ENCODE peak calls at places on chromosomes 13 and 19, in four cellular contexts. W, K, Z and X are unnamed samples.

GRCh38 chr19:55581145-55581827 is 638 bp upstream of the ZNF579 start:
- DNase-seq in Z (no peak), K (no peak), W (no peak), X (peak)

GRCh38 chr13:109684836-109685602 is 101.4 kb downstream of the IRS2 start:
- DNase-seq in Z (no peak), W (no peak), K (peak), X (peak)

GRCh38 chr19:33795370-33796163 is 1.1 kb upstream of the KCTD15 start:
- DNase-seq in Z (no peak), W (peak), K (peak), X (peak)

GRCh38 chr19:32890841-32891240 is 21.3 kb upstream of the SLC7A9 start:
- DNase-seq in W (no peak), K (no peak), Z (no peak), X (no peak)

GRCh38 chr13:113288880-113289279 is 8.2 kb upstream of the LAMP1 start:
- DNase-seq in K (no peak), W (no peak), Z (no peak), X (no peak)

GRCh38 chr19:49309087-49309486 is 15.9 kb downstream of the SLC6A16 start:
- DNase-seq in K (no peak), Z (no peak), W (no peak), X (no peak)

GRCh38 chr13:95492044-95492801 is 60.3 kb upstream of the CLDN10 start:
- DNase-seq in Z (no peak), W (no peak), K (no peak), X (no peak)

GRCh38 chr13:111661776-111662175 is 341.3 kb downstream of the TEX29 start:
- DNase-seq in W (no peak), Z (no peak), K (no peak), X (no peak)

GRCh38 chr19:56138069-56138468 is 3.0 kb upstream of the ZNF444 start:
- DNase-seq in Z (no peak), K (no peak), W (no peak), X (peak)

GRCh38 chr13:84400711-84401110 is 518.4 kb upstream of the SLITRK1 start:
- DNase-seq in W (peak), K (peak), Z (peak), X (peak)

GRCh38 chr19:16831531-16831930 is 2.3 kb downstream of the SIN3B start:
- DNase-seq in W (no peak), K (no peak), Z (no peak), X (no peak)

DNA sequence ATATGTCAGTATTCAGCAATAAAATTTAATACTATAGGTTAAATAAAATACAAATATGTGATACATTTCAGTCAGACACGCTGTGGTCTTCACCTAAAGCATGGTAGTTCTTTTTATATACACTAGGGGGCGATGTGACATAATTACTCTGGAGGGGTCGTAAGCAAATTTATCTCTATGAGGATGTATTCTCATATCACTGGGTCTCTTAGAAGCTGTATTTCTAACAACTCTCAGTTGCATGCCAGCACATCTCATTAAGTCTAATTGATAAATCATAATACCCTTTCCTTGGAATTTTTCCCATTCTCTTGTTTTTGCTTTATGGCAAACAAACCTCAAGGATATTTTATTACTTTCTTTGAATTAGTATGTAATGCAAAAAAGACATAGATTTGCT is 3.9 kb upstream of the PCDH17 start:
- DNase-seq in K (peak), Z (no peak), W (peak), X (peak)
- TF ChIP-seq CTCF in K (peak), Z (peak), W (peak), X (peak)

GRCh38 chr19:3277649-3278048 is 53.2 kb downstream of the CELF5 start:
- DNase-seq in K (no peak), W (no peak), Z (no peak), X (no peak)

GRCh38 chr19:3274245-3275067 is 50.0 kb downstream of the CELF5 start:
- DNase-seq in K (no peak), W (no peak), Z (no peak), X (no peak)

GRCh38 chr19:3275068-3275582 is 50.7 kb downstream of the CELF5 start:
- DNase-seq in K (no peak), W (no peak), Z (no peak), X (peak)

GRCh38 chr19:3275583-3276340 is 51.3 kb downstream of the CELF5 start:
- DNase-seq in W (peak), K (peak), Z (no peak), X (peak)

DNA sequence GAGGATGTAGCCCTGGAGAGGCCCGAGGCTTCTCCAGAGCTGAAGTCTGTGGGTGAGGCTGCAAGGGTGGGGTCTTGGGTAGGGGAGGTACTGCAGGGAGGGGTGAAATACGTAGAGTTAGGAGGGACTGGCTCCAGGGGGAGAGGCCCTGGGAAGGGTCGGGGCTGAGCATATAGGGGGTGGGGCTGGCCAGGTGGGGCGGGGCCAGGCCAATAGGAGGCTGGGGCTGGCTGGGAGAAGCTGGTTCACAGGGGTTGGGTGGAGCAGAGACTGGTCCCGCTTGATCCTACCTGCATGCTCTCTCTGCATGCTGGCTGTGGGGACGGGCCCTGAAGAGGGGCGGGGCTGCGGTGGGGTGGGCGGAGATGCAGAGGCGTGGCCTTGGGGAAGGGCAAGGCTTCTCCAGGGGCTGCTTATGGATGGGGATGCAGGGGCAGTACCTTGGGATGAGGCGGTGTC is 51.9 kb downstream of the CELF5 start:
- DNase-seq in Z (no peak), W (no peak), K (no peak), X (peak)
- H3K4me3 ChIP-seq in Z (no peak), W (no peak), K (no peak), X (no peak)

DNA sequence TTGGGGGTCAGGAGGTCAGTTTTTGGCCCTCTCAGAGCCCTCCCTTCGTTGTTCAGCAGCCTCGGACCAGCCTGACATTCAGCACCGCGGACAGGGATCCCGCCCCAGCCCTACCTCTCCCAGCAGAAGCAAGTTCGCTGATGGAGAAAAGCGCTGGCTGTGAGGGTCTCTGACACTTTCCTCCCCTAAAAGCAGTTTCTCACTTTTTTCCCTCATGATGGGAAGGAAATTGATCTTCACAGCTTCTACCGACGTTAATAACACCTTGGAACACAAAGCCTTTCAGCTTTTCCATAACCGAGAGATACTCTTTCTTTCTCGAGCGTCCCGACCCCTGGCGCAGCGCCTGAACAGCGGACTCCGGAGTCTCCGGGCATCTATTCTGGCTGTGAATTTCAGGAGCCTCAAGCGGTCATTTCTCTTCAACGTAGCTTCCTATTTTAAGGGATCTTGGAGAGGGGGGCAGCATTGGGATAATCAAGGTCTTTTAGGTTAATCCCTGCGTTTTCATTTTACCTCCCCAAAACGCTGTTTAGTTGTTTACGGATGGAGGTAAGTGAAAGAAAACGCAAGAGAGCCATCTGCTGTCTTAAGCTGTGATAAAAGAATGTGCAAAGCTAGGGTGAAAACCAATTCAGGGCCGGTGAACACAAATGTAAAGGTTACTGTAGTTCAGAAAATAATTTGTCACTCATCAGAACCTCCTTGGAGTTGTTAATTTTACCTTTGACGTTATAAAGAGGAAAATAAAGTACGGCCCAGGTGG is 467.2 kb downstream of the ITGBL1 start:
- DNase-seq in W (peak), K (peak), Z (no peak), X (peak)
- TF ChIP-seq CTCF in W (peak), K (no peak), Z (peak), X (peak)

GRCh38 chr13:81223784-81224501 is 883.0 kb upstream of the SPRY2 start:
- DNase-seq in Z (no peak), W (no peak), K (no peak), X (no peak)
- H3K4me3 ChIP-seq in Z (no peak), W (no peak), K (no peak), X (no peak)

DNA sequence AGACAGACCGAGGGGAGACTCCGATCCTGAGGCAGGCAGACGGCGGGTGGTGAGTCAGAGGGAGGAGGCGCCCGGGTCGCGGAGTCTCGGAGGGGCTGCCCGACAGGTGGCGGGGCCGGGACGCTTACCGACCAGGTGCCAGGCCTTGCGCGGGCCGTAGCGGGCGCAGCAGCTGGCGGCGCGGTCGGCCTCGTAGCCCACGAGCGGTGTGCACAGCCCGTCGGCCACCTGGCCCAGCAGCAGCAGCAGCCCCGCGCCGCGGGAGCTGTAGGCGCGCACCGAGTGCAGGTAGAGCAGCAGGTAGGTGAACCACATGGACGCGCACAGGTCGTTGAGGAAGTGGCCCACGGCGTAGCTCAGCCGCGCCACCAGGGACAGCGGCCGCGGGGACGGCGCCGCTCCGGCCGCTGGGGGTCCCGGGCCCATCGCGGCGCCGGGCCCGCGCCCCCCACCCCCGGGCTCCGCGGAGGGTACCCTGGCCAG is 367 bp downstream of the MFSD12 start:
- DNase-seq in W (no peak), Z (no peak), K (peak), X (peak)
- TF ChIP-seq CTCF in W (no peak), Z (no peak), K (no peak), X (peak)

GRCh38 chr19:22807061-22807835 is 23.3 kb upstream of the ZNF99 start:
- DNase-seq in W (no peak), K (no peak), Z (no peak), X (no peak)

GRCh38 chr19:22806418-22806817 is 22.5 kb upstream of the ZNF99 start:
- DNase-seq in W (no peak), Z (no peak), K (no peak), X (no peak)
- H3K4me3 ChIP-seq in W (no peak), Z (no peak), K (no peak), X (no peak)

GRCh38 chr19:45149129-45149528 is 11.7 kb downstream of the NKPD1 start:
- DNase-seq in W (no peak), Z (no peak), K (no peak), X (no peak)

GRCh38 chr19:45146716-45147337 is 14.0 kb downstream of the NKPD1 start:
- DNase-seq in Z (no peak), W (no peak), K (no peak), X (no peak)

GRCh38 chr19:45150180-45150579 is 10.6 kb downstream of the NKPD1 start:
- DNase-seq in W (no peak), K (no peak), Z (no peak), X (no peak)

GRCh38 chr19:45146251-45146650 is 14.5 kb downstream of the NKPD1 start:
- DNase-seq in Z (no peak), K (no peak), W (no peak), X (no peak)

GRCh38 chr19:45147835-45148676 is 12.7 kb downstream of the NKPD1 start:
- DNase-seq in Z (no peak), W (no peak), K (no peak), X (no peak)
- TF ChIP-seq CTCF in Z (no peak), W (peak), K (no peak), X (peak)

GRCh38 chr13:47147784-47148062 is 250.9 kb upstream of the HTR2A start:
- DNase-seq in K (no peak), Z (no peak), W (no peak), X (no peak)
- H3K4me3 ChIP-seq in K (no peak), Z (no peak), W (no peak), X (no peak)